ENCODE peak calls at places on chromosome 17, in eight cellular contexts. W, X, Y, O, K, T, V and E are unnamed samples.

GRCh38 chr17:80781188-80781577 is 210.5 kb upstream of the CHMP6 start:
- DNase-seq in W (no peak), K (no peak), T (no peak), Y (no peak), V (no peak), O (no peak), X (no peak), E (no peak)

GRCh38 chr17:81210466-81210865 is 12.3 kb downstream of the CEP131 start:
- DNase-seq in X (no peak), V (no peak), T (no peak), Y (no peak), K (no peak), O (no peak), W (no peak), E (no peak)

GRCh38 chr17:74918906-74919305 is 4.1 kb downstream of the USH1G start:
- DNase-seq in Y (no peak), V (no peak), X (no peak), O (no peak), K (no peak), T (no peak), W (no peak), E (no peak)

GRCh38 chr17:9488556-9488955 is 87.1 kb downstream of the STX8 start:
- DNase-seq in T (no peak), X (no peak), W (no peak), V (no peak), O (no peak), K (no peak), Y (peak), E (peak)

GRCh38 chr17:6366144-6366755 is 68.7 kb downstream of the AIPL1 start:
- DNase-seq in W (no peak), Y (peak), V (no peak), X (no peak), K (peak), O (peak), T (no peak), E (peak)

GRCh38 chr17:10663231-10663630 is 6.1 kb upstream of the MYH3 start:
- DNase-seq in Y (no peak), K (no peak), O (no peak), X (no peak), T (no peak), W (no peak), V (no peak), E (no peak)

GRCh38 chr17:65936013-65936412 is 255.9 kb downstream of the CEP112 start:
- DNase-seq in T (no peak), O (no peak), V (no peak), X (no peak), W (no peak), Y (peak), K (peak), E (peak)

GRCh38 chr17:31564883-31565297 is 173.4 kb downstream of the RAB11FIP4 start:
- DNase-seq in T (no peak), K (peak), V (no peak), X (no peak), O (no peak), Y (peak), W (no peak), E (peak)

GRCh38 chr17:76710863-76711611 is at the start of gene MXRA7:
- DNase-seq in V (peak), K (peak), Y (peak), O (peak), X (peak), W (peak), T (peak), E (no peak)

GRCh38 chr17:82878545-82878944 is 38.7 kb upstream of the ZNF750 start:
- DNase-seq in Y (no peak), V (no peak), W (no peak), O (no peak), X (no peak), T (no peak), K (no peak), E (no peak)

GRCh38 chr17:77512062-77512946 is 371.5 kb downstream of the SEC14L1 start:
- DNase-seq in W (no peak), T (no peak), O (peak), X (no peak), K (no peak), V (no peak), Y (no peak), E (no peak)

GRCh38 chr17:57970706-57971105 is 15.5 kb upstream of the CUEDC1 start:
- DNase-seq in W (no peak), X (no peak), V (no peak), Y (no peak), T (no peak), K (peak), O (peak), E (no peak)

GRCh38 chr17:339193-340061 is 13.2 kb downstream of the RPH3AL start:
- DNase-seq in K (no peak), Y (no peak), O (peak), W (no peak), T (no peak), X (no peak), V (no peak), E (no peak)

GRCh38 chr17:82599674-82600661 is 48.3 kb downstream of the WDR45B start:
- DNase-seq in Y (no peak), V (no peak), W (no peak), T (no peak), K (no peak), O (no peak), X (no peak), E (no peak)

GRCh38 chr17:7038025-7038862 is 2.4 kb downstream of the SLC16A13 start:
- DNase-seq in V (no peak), K (no peak), T (no peak), X (no peak), O (no peak), Y (no peak), W (no peak), E (no peak)

GRCh38 chr17:47197821-47198220 is 8.7 kb upstream of the CDC27 start:
- DNase-seq in O (no peak), K (no peak), V (no peak), T (no peak), X (no peak), Y (peak), W (no peak), E (peak)

GRCh38 chr17:18166894-18167293 is 16.7 kb upstream of the ALKBH5 start:
- DNase-seq in V (no peak), X (no peak), T (no peak), W (no peak), Y (no peak), K (no peak), O (no peak), E (no peak)

GRCh38 chr17:43791589-43791988 is 11.4 kb downstream of the CFAP97D1 start:
- DNase-seq in X (no peak), K (peak), Y (peak), T (no peak), O (no peak), W (no peak), V (no peak), E (peak)

GRCh38 chr17:5485270-5486205 is at the start of gene DERL2:
- DNase-seq in O (peak), T (no peak), W (no peak), V (no peak), X (no peak), K (peak), Y (peak), E (peak)

GRCh38 chr17:80123791-80124190 is 22.4 kb downstream of the GAA start:
- DNase-seq in Y (peak), K (peak), X (no peak), V (no peak), W (no peak), O (peak), T (no peak), E (peak)

GRCh38 chr17:81018044-81018802 is 16.7 kb upstream of the BAIAP2 start:
- DNase-seq in X (no peak), W (no peak), Y (peak), O (no peak), T (peak), K (peak), V (no peak), E (peak)

GRCh38 chr17:50564916-50565315 is 4.4 kb downstream of the CACNA1G start:
- DNase-seq in X (no peak), O (peak), T (no peak), V (no peak), Y (peak), K (peak), W (no peak), E (peak)

GRCh38 chr17:2250140-2251095 is 53.2 kb downstream of the SMG6 start:
- DNase-seq in K (no peak), Y (peak), V (no peak), O (no peak), X (no peak), W (no peak), T (peak), E (peak)

GRCh38 chr17:34589120-34589965 is 10.0 kb downstream of the TMEM132E start:
- DNase-seq in V (no peak), W (no peak), T (no peak), Y (no peak), K (no peak), X (no peak), O (no peak), E (no peak)

GRCh38 chr17:52079496-52079895 is 79.0 kb downstream of the CA10 start:
- DNase-seq in T (no peak), X (no peak), Y (no peak), K (no peak), O (no peak), W (no peak), V (no peak), E (no peak)

GRCh38 chr17:38844261-38844757 is 9.2 kb downstream of the RPL23 start:
- DNase-seq in W (no peak), V (no peak), O (no peak), X (no peak), T (no peak), K (no peak), Y (peak), E (no peak)